ENCODE peak calls at places on chromosomes 16 and 17, in ten cellular contexts. One of them, this sample, is unnamed.

GRCh38 chr16:824601-825000 is 24.1 kb upstream of the GNG13 start:
- DNase-seq in GM10248: no peak
- DNase-seq in neural crest cell: no peak
- DNase-seq in AG08395: no peak
- DNase-seq in NCI-H460: no peak
- DNase-seq in BE2C: no peak
- DNase-seq in NCI-H1417: no peak
- DNase-seq in amygdala: no peak
- DNase-seq in activated CD8-positive, alpha-beta memory T cell treated with anti-CD3 and anti-CD28 coated beads for 4 hours: no peak
- DNase-seq in foreskin keratinocyte: no peak
- DNase-seq in this sample: no peak

GRCh38 chr16:4313563-4314531 is 2.0 kb upstream of the GLIS2 start:
- DNase-seq in GM10248: peak
- DNase-seq in neural crest cell: peak
- DNase-seq in NCI-H460: no peak
- DNase-seq in amygdala: no peak
- DNase-seq in AG08395: peak
- DNase-seq in NCI-H1417: no peak
- DNase-seq in foreskin keratinocyte: no peak
- DNase-seq in activated CD8-positive, alpha-beta memory T cell treated with anti-CD3 and anti-CD28 coated beads for 4 hours: no peak
- DNase-seq in BE2C: no peak
- DNase-seq in this sample: no peak

GRCh38 chr17:17890773-17891759 is 54.3 kb upstream of the SREBF1 start:
- DNase-seq in NCI-H1417: peak
- DNase-seq in GM10248: peak
- DNase-seq in AG08395: peak
- DNase-seq in NCI-H460: peak
- DNase-seq in amygdala: no peak
- DNase-seq in foreskin keratinocyte: peak
- DNase-seq in activated CD8-positive, alpha-beta memory T cell treated with anti-CD3 and anti-CD28 coated beads for 4 hours: no peak
- DNase-seq in BE2C: peak
- DNase-seq in neural crest cell: peak
- DNase-seq in this sample: peak

GRCh38 chr16:66603537-66604375 is 748 bp upstream of the CMTM3 start:
- DNase-seq in amygdala: no peak
- DNase-seq in foreskin keratinocyte: peak
- DNase-seq in BE2C: peak
- DNase-seq in NCI-H1417: peak
- DNase-seq in neural crest cell: peak
- DNase-seq in NCI-H460: no peak
- DNase-seq in GM10248: peak
- DNase-seq in AG08395: peak
- DNase-seq in activated CD8-positive, alpha-beta memory T cell treated with anti-CD3 and anti-CD28 coated beads for 4 hours: peak
- DNase-seq in this sample: peak

GRCh38 chr17:44122825-44123355 is 551 bp downstream of the HDAC5 start:
- DNase-seq in NCI-H460: no peak
- DNase-seq in BE2C: no peak
- DNase-seq in activated CD8-positive, alpha-beta memory T cell treated with anti-CD3 and anti-CD28 coated beads for 4 hours: no peak
- DNase-seq in GM10248: no peak
- DNase-seq in AG08395: no peak
- DNase-seq in neural crest cell: no peak
- DNase-seq in foreskin keratinocyte: no peak
- DNase-seq in amygdala: no peak
- DNase-seq in NCI-H1417: no peak
- DNase-seq in this sample: no peak

GRCh38 chr16:11792404-11793260 is 4.4 kb downstream of the ZC3H7A start:
- DNase-seq in GM10248: no peak
- DNase-seq in NCI-H460: no peak
- DNase-seq in foreskin keratinocyte: no peak
- DNase-seq in AG08395: no peak
- DNase-seq in activated CD8-positive, alpha-beta memory T cell treated with anti-CD3 and anti-CD28 coated beads for 4 hours: no peak
- DNase-seq in amygdala: no peak
- DNase-seq in BE2C: peak
- DNase-seq in neural crest cell: no peak
- DNase-seq in NCI-H1417: peak
- DNase-seq in this sample: no peak

GRCh38 chr17:7253082-7253481 is 1.1 kb downstream of the ELP5 start:
- DNase-seq in GM10248: no peak
- DNase-seq in BE2C: no peak
- DNase-seq in foreskin keratinocyte: no peak
- DNase-seq in NCI-H460: no peak
- DNase-seq in neural crest cell: no peak
- DNase-seq in AG08395: no peak
- DNase-seq in activated CD8-positive, alpha-beta memory T cell treated with anti-CD3 and anti-CD28 coated beads for 4 hours: no peak
- DNase-seq in NCI-H1417: no peak
- DNase-seq in amygdala: no peak
- DNase-seq in this sample: no peak

GRCh38 chr16:19843371-19843770 is 41.3 kb downstream of the GPRC5B start:
- DNase-seq in NCI-H460: no peak
- DNase-seq in BE2C: no peak
- DNase-seq in foreskin keratinocyte: peak
- DNase-seq in NCI-H1417: no peak
- DNase-seq in amygdala: no peak
- DNase-seq in neural crest cell: no peak
- DNase-seq in AG08395: no peak
- DNase-seq in activated CD8-positive, alpha-beta memory T cell treated with anti-CD3 and anti-CD28 coated beads for 4 hours: no peak
- DNase-seq in GM10248: no peak
- DNase-seq in this sample: no peak

GRCh38 chr17:7383742-7384488 is 3.0 kb downstream of the TNK1 start:
- DNase-seq in activated CD8-positive, alpha-beta memory T cell treated with anti-CD3 and anti-CD28 coated beads for 4 hours: peak
- DNase-seq in NCI-H1417: no peak
- DNase-seq in BE2C: peak
- DNase-seq in AG08395: peak
- DNase-seq in GM10248: peak
- DNase-seq in neural crest cell: peak
- DNase-seq in NCI-H460: no peak
- DNase-seq in foreskin keratinocyte: no peak
- DNase-seq in amygdala: no peak
- DNase-seq in this sample: peak

GRCh38 chr16:10989494-10989893 is 45.1 kb downstream of the CLEC16A start:
- DNase-seq in BE2C: peak
- DNase-seq in activated CD8-positive, alpha-beta memory T cell treated with anti-CD3 and anti-CD28 coated beads for 4 hours: no peak
- DNase-seq in GM10248: no peak
- DNase-seq in neural crest cell: no peak
- DNase-seq in amygdala: no peak
- DNase-seq in AG08395: no peak
- DNase-seq in NCI-H1417: no peak
- DNase-seq in NCI-H460: no peak
- DNase-seq in foreskin keratinocyte: no peak
- DNase-seq in this sample: no peak

GRCh38 chr17:15490634-15491261 is 23.3 kb upstream of the CDRT4 start:
- DNase-seq in AG08395: peak
- DNase-seq in BE2C: peak
- DNase-seq in neural crest cell: peak
- DNase-seq in activated CD8-positive, alpha-beta memory T cell treated with anti-CD3 and anti-CD28 coated beads for 4 hours: no peak
- DNase-seq in GM10248: no peak
- DNase-seq in amygdala: peak
- DNase-seq in NCI-H1417: no peak
- DNase-seq in foreskin keratinocyte: peak
- DNase-seq in NCI-H460: peak
- DNase-seq in this sample: no peak

GRCh38 chr17:34537445-34537844 is 41.9 kb upstream of the TMEM132E start:
- DNase-seq in neural crest cell: no peak
- DNase-seq in foreskin keratinocyte: no peak
- DNase-seq in NCI-H1417: no peak
- DNase-seq in NCI-H460: no peak
- DNase-seq in BE2C: no peak
- DNase-seq in AG08395: no peak
- DNase-seq in amygdala: no peak
- DNase-seq in GM10248: no peak
- DNase-seq in activated CD8-positive, alpha-beta memory T cell treated with anti-CD3 and anti-CD28 coated beads for 4 hours: no peak
- DNase-seq in this sample: no peak